ENCODE peak calls at places on chromosomes 13 and 19, in eight cellular contexts. P is mammary epithelial cell, L is mesenchymal stem cell, S is fibroblast of lung, Q is trophoblast cell, W is IMR-90, Y is SK-N-SH, B is astrocyte. O is an unnamed sample.
A peak's percentile ranks its signal among the peaks of the same experiment; 100 is the strongest.

GRCh38 chr13:107211073-107211472 is 643.1 kb upstream of the ARGLU1 start:
- DNase-seq in P (peak; percentile 59), L (peak; percentile 96), S (peak; percentile 87), Q (peak; percentile 87), W (peak; percentile 97), Y (peak; percentile 70), B (peak; percentile 81), O (peak; percentile 84)

GRCh38 chr13:23427342-23428182 is 5.9 kb downstream of the SACS start:
- DNase-seq in P (peak; percentile 69), L (peak; percentile 64), S (peak; percentile 99), Q (peak; percentile 29), W (peak; percentile 97), Y (no peak), B (peak; percentile 99), O (peak; percentile 35)

GRCh38 chr13:42247883-42248282 is 24.1 kb upstream of the AKAP11 start:
- DNase-seq in P (peak; percentile 44), L (no peak), S (no peak), Q (no peak), W (peak; percentile 39), Y (no peak), B (no peak), O (no peak)

GRCh38 chr13:73948848-73949529 is 185.2 kb downstream of the KLF12 start:
- DNase-seq in P (no peak), L (no peak), S (no peak), Q (no peak), W (no peak), Y (no peak), B (no peak), O (no peak)

GRCh38 chr19:4495471-4495870 is 22.8 kb downstream of the PLIN4 start:
- DNase-seq in P (peak; percentile 32), L (no peak), S (no peak), Q (peak; percentile 19), W (no peak), Y (no peak), B (no peak), O (peak; percentile 56)

GRCh38 chr13:47901451-47901850 is 99.6 kb downstream of the SUCLA2 start:
- DNase-seq in P (no peak), L (peak; percentile 20), S (peak; percentile 76), Q (peak; percentile 14), W (peak; percentile 37), Y (no peak), B (peak; percentile 75), O (no peak)

GRCh38 chr19:44889830-44890365 is 1.2 kb upstream of the TOMM40 start:
- DNase-seq in P (no peak), L (no peak), S (no peak), Q (no peak), W (no peak), Y (no peak), B (no peak), O (no peak)

GRCh38 chr19:33524024-33524664 is 2.6 kb upstream of the PEPD start:
- DNase-seq in P (no peak), L (no peak), S (no peak), Q (no peak), W (no peak), Y (no peak), B (no peak), O (peak; percentile 46)

GRCh38 chr13:96782186-96782585 is 212.1 kb downstream of the OXGR1 start:
- DNase-seq in P (no peak), L (no peak), S (no peak), Q (no peak), W (no peak), Y (no peak), B (no peak), O (no peak)

GRCh38 chr19:2591537-2592291 is 110.8 kb downstream of the GNG7 start:
- DNase-seq in P (no peak), L (no peak), S (no peak), Q (no peak), W (no peak), Y (no peak), B (no peak), O (no peak)

GRCh38 chr19:44841255-44841654 is 4.8 kb upstream of the NECTIN2 start:
- DNase-seq in P (no peak), L (no peak), S (no peak), Q (no peak), W (no peak), Y (no peak), B (no peak), O (no peak)

GRCh38 chr13:73767747-73768315 is 366.4 kb downstream of the KLF12 start:
- DNase-seq in P (no peak), L (no peak), S (no peak), Q (peak; percentile 43), W (no peak), Y (peak; percentile 22), B (no peak), O (no peak)

GRCh38 chr19:3412066-3412465 is 45.7 kb downstream of the NFIC start:
- DNase-seq in P (no peak), L (no peak), S (no peak), Q (no peak), W (no peak), Y (no peak), B (no peak), O (no peak)

GRCh38 chr13:100454876-100455275 is 133.7 kb downstream of the GGACT start:
- DNase-seq in P (peak; percentile 63), L (no peak), S (peak; percentile 76), Q (peak; percentile 32), W (peak; percentile 54), Y (no peak), B (peak; percentile 68), O (no peak)

GRCh38 chr19:6372594-6373095 is at the start of gene ALKBH7:
- DNase-seq in P (peak; percentile 99), L (peak; percentile 100), S (peak; percentile 100), Q (peak; percentile 100), W (peak; percentile 100), Y (peak; percentile 90), B (peak; percentile 99), O (peak; percentile 92)

GRCh38 chr13:48896312-48896711 is 79.4 kb upstream of the FNDC3A start:
- DNase-seq in P (peak; percentile 53), L (peak; percentile 18), S (peak; percentile 68), Q (peak; percentile 74), W (peak; percentile 87), Y (no peak), B (peak; percentile 56), O (no peak)

GRCh38 chr13:48904668-48905290 is 70.9 kb upstream of the FNDC3A start:
- DNase-seq in P (no peak), L (no peak), S (no peak), Q (peak; percentile 13), W (no peak), Y (no peak), B (no peak), O (no peak)

GRCh38 chr13:48906200-48906599 is 69.5 kb upstream of the FNDC3A start:
- DNase-seq in P (no peak), L (no peak), S (peak; percentile 2), Q (no peak), W (no peak), Y (no peak), B (no peak), O (no peak)

GRCh38 chr13:48902421-48902820 is 73.3 kb upstream of the FNDC3A start:
- DNase-seq in P (peak; percentile 60), L (peak; percentile 12), S (no peak), Q (peak; percentile 93), W (peak; percentile 19), Y (no peak), B (no peak), O (no peak)

GRCh38 chr13:48901786-48902185 is 73.9 kb upstream of the FNDC3A start:
- DNase-seq in P (no peak), L (no peak), S (no peak), Q (peak; percentile 62), W (no peak), Y (no peak), B (no peak), O (no peak)
- H3K9ac ChIP-seq in P (no peak overlapping the region), L (no peak overlapping the region), S (no peak overlapping the region), Q (no peak overlapping the region), W (no peak overlapping the region), Y (no peak overlapping the region), B (no peak overlapping the region), O (no peak overlapping the region)

GRCh38 chr13:110887955-110888333 is 26.9 kb downstream of the ANKRD10 start:
- DNase-seq in P (no peak), L (no peak), S (no peak), Q (no peak), W (no peak), Y (no peak), B (no peak), O (no peak)
- H3K9ac ChIP-seq in P (no peak overlapping the region), L (no peak overlapping the region), S (no peak overlapping the region), Q (no peak overlapping the region), W (no peak overlapping the region), Y (no peak overlapping the region), B (no peak overlapping the region), O (no peak overlapping the region)

GRCh38 chr19:18612772-18613588 is at the start of gene TMEM59L:
- DNase-seq in P (no peak), L (no peak), S (no peak), Q (no peak), W (no peak), Y (peak; percentile 95), B (no peak), O (peak; percentile 82)
- H3K9ac ChIP-seq in P (no peak within 1 kb of the TSS), L (no peak within 1 kb of the TSS), S (no peak within 1 kb of the TSS), Q (no peak within 1 kb of the TSS), W (peak within 1 kb of the TSS; percentile 41), Y (peak within 1 kb of the TSS; percentile 45), B (peak within 1 kb of the TSS; percentile 18), O (peak within 1 kb of the TSS; percentile 39)

DNA sequence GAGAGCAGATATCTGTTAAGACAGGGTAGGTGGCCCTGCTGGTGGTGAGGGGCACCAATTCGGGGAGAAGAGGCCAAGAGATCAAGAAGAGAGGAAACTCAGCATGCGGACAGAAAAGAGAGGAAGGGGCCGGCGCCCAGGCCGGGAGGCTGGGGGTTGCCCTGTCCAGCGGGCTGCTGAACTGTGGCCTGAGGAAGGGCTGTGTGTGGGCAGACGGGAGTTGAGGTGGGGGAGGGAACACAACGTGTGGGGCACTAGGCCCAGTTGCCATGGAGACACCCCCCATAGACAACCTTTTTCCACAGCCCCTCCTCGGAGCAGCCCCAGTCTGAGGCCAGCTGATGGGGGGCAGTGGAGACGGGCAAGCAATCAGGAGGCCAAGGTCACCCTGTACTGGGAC is 2.5 kb upstream of the CACNG8 start:
- DNase-seq in P (no peak), L (no peak), S (no peak), Q (no peak), W (no peak), Y (peak; percentile 47), B (no peak), O (no peak)
- H3K9ac ChIP-seq in P (no peak overlapping the region), L (no peak overlapping the region), S (no peak overlapping the region), Q (no peak overlapping the region), W (no peak overlapping the region), Y (peak overlapping the region; percentile 62), B (no peak overlapping the region), O (no peak overlapping the region)

O was measured in H1.